ENCODE peak calls at places on chromosomes 3 and 15, in ten cellular contexts. N is fibroblast of pulmonary artery, J is ELF-1, S is progenitor cell of endocrine pancreas, O is mesothelial cell of epicardium, K is neural crest cell, Z is activated T-helper 1 cell treated with Interleukin-2 at 50 U/mL for 16 hours, W is HFFc6, U is ascending aorta, G is cerebellum. X is an unnamed sample.

GRCh38 chr3:76463501-76463900 is 576.4 kb upstream of the ROBO2 start:
- DNase-seq in G (no peak), W (no peak), N (no peak), S (no peak), U (no peak), O (no peak), J (no peak), Z (no peak), K (no peak), X (no peak)

GRCh38 chr3:69011331-69011730 is 2.2 kb downstream of the EOGT start:
- DNase-seq in Z (no peak), J (no peak), K (no peak), O (no peak), W (no peak), G (no peak), U (no peak), N (peak; percentile 39), S (no peak), X (no peak)

GRCh38 chr3:138213373-138214085 is 26.4 kb downstream of the ARMC8 start:
- DNase-seq in J (no peak), N (no peak), Z (no peak), O (no peak), W (no peak), G (no peak), S (no peak), U (no peak), K (no peak), X (no peak)

GRCh38 chr15:51864408-51865056 is 35.1 kb downstream of the TMOD3 start:
- DNase-seq in W (peak; percentile 40), K (no peak), U (no peak), O (no peak), N (no peak), J (peak; percentile 27), G (no peak), S (no peak), Z (no peak), X (no peak)

GRCh38 chr15:32923176-32923575 is 205.4 kb downstream of the GREM1 start:
- DNase-seq in J (no peak), N (no peak), K (no peak), U (no peak), S (no peak), Z (no peak), G (no peak), O (no peak), W (no peak), X (no peak)

GRCh38 chr3:144286235-144286910 is 314.8 kb downstream of the DIPK2A start:
- DNase-seq in K (no peak), J (no peak), U (no peak), Z (no peak), S (no peak), W (no peak), G (no peak), N (no peak), O (no peak), X (no peak)

GRCh38 chr3:99823723-99824711 is 6.4 kb downstream of the CMSS1 start:
- DNase-seq in N (no peak), W (no peak), Z (no peak), G (no peak), K (no peak), J (peak; percentile 30), O (no peak), U (no peak), S (no peak), X (no peak)

GRCh38 chr3:52721002-52721741 is 15.3 kb downstream of the SPCS1 start:
- DNase-seq in Z (no peak), U (no peak), K (no peak), G (no peak), W (no peak), O (no peak), J (no peak), N (peak; percentile 18), S (no peak), X (no peak)

GRCh38 chr3:33001889-33002288 is 50.4 kb downstream of the CCR4 start:
- DNase-seq in S (no peak), O (no peak), J (no peak), N (no peak), G (no peak), U (no peak), Z (no peak), W (no peak), K (no peak), X (no peak)

X was measured in NCI-H774.